ENCODE peak calls at places on chromosomes 7 and 10, in nine cellular contexts. One of them, this sample, is unnamed.

GRCh38 chr7:66043681-66044497 is 31.7 kb upstream of the ASL start:
- DNase-seq in midbrain: peak
- DNase-seq in Peyer's patch: no peak
- DNase-seq in G401: peak
- DNase-seq in astrocyte of the cerebellum: no peak
- DNase-seq in dorsolateral prefrontal cortex: peak
- DNase-seq in cardiac fibroblast: no peak
- DNase-seq in psoas muscle: peak
- DNase-seq in fibroblast of lung: peak
- DNase-seq in this sample: peak

GRCh38 chr10:66929375-66929774 is 3.5 kb downstream of the LRRTM3 start:
- DNase-seq in astrocyte of the cerebellum: no peak
- DNase-seq in midbrain: peak
- DNase-seq in dorsolateral prefrontal cortex: no peak
- DNase-seq in cardiac fibroblast: no peak
- DNase-seq in psoas muscle: no peak
- DNase-seq in fibroblast of lung: no peak
- DNase-seq in G401: peak
- DNase-seq in Peyer's patch: no peak
- DNase-seq in this sample: peak

GRCh38 chr7:123863461-123863860 is 18.5 kb downstream of the HYAL4 start:
- DNase-seq in cardiac fibroblast: no peak
- DNase-seq in G401: no peak
- DNase-seq in astrocyte of the cerebellum: no peak
- DNase-seq in fibroblast of lung: no peak
- DNase-seq in Peyer's patch: no peak
- DNase-seq in dorsolateral prefrontal cortex: no peak
- DNase-seq in psoas muscle: no peak
- DNase-seq in midbrain: no peak
- DNase-seq in this sample: no peak

GRCh38 chr7:84271550-84271949 is 77.0 kb upstream of the SEMA3A start:
- DNase-seq in astrocyte of the cerebellum: no peak
- DNase-seq in cardiac fibroblast: peak
- DNase-seq in psoas muscle: no peak
- DNase-seq in G401: no peak
- DNase-seq in midbrain: no peak
- DNase-seq in dorsolateral prefrontal cortex: no peak
- DNase-seq in fibroblast of lung: no peak
- DNase-seq in Peyer's patch: no peak
- DNase-seq in this sample: no peak

GRCh38 chr10:121764241-121764942 is 163.4 kb downstream of the ATE1 start:
- DNase-seq in midbrain: no peak
- DNase-seq in dorsolateral prefrontal cortex: no peak
- DNase-seq in astrocyte of the cerebellum: no peak
- DNase-seq in psoas muscle: no peak
- DNase-seq in G401: no peak
- DNase-seq in fibroblast of lung: no peak
- DNase-seq in cardiac fibroblast: no peak
- DNase-seq in Peyer's patch: no peak
- DNase-seq in this sample: no peak

GRCh38 chr10:107687702-107688101 is 523.2 kb upstream of the SORCS1 start:
- DNase-seq in cardiac fibroblast: no peak
- DNase-seq in psoas muscle: no peak
- DNase-seq in G401: no peak
- DNase-seq in dorsolateral prefrontal cortex: no peak
- DNase-seq in Peyer's patch: no peak
- DNase-seq in astrocyte of the cerebellum: no peak
- DNase-seq in fibroblast of lung: no peak
- DNase-seq in midbrain: no peak
- DNase-seq in this sample: no peak

GRCh38 chr10:62959553-62959952 is 143.4 kb upstream of the EGR2 start:
- DNase-seq in G401: no peak
- DNase-seq in dorsolateral prefrontal cortex: no peak
- DNase-seq in fibroblast of lung: peak
- DNase-seq in Peyer's patch: no peak
- DNase-seq in psoas muscle: no peak
- DNase-seq in astrocyte of the cerebellum: no peak
- DNase-seq in midbrain: no peak
- DNase-seq in cardiac fibroblast: peak
- DNase-seq in this sample: no peak

GRCh38 chr10:60171436-60172013 is 218.2 kb downstream of the ANK3 start:
- DNase-seq in Peyer's patch: no peak
- DNase-seq in cardiac fibroblast: peak
- DNase-seq in psoas muscle: no peak
- DNase-seq in midbrain: no peak
- DNase-seq in astrocyte of the cerebellum: no peak
- DNase-seq in dorsolateral prefrontal cortex: no peak
- DNase-seq in fibroblast of lung: no peak
- DNase-seq in G401: no peak
- DNase-seq in this sample: no peak

GRCh38 chr7:91098566-91098965 is 165.7 kb upstream of the FZD1 start:
- DNase-seq in G401: no peak
- DNase-seq in Peyer's patch: no peak
- DNase-seq in cardiac fibroblast: peak
- DNase-seq in astrocyte of the cerebellum: peak
- DNase-seq in fibroblast of lung: peak
- DNase-seq in psoas muscle: no peak
- DNase-seq in midbrain: no peak
- DNase-seq in dorsolateral prefrontal cortex: no peak
- DNase-seq in this sample: no peak

GRCh38 chr10:99700649-99701048 is 31.3 kb downstream of the COX15 start:
- DNase-seq in dorsolateral prefrontal cortex: no peak
- DNase-seq in Peyer's patch: no peak
- DNase-seq in psoas muscle: no peak
- DNase-seq in astrocyte of the cerebellum: no peak
- DNase-seq in fibroblast of lung: no peak
- DNase-seq in G401: no peak
- DNase-seq in midbrain: no peak
- DNase-seq in cardiac fibroblast: no peak
- DNase-seq in this sample: no peak